ENCODE peak calls at places on chromosome 16, in eight cellular contexts. I is HCT116, C is tibial artery, V is left ventricle myocardium inferior, R is hepatocyte, Q is gastrocnemius medialis, X is tibial nerve, A is heart left ventricle. L is an unnamed sample. For H3K36me3 and H3K27me3, the result is how much of the 10 kb centered on the place peaks cover.

GRCh38 chr16:48561960-48562393 is 48.0 kb downstream of the N4BP1 start:
- DNase-seq in I (no peak), C (no peak), V (no peak), R (no peak), Q (no peak), X (no peak), A (no peak), L (no peak)

GRCh38 chr16:86514656-86515376 is 4.5 kb downstream of the FOXF1 start:
- DNase-seq in I (no peak), C (no peak), V (no peak), R (no peak), Q (no peak), X (no peak), A (no peak), L (no peak)

GRCh38 chr16:8877894-8878522 is 4.1 kb upstream of the LITAFD start:
- DNase-seq in I (no peak), C (no peak), V (no peak), R (no peak), Q (no peak), X (no peak), A (no peak), L (no peak)

GRCh38 chr16:55875273-55875672 is at the start of gene CES5A:
- DNase-seq in I (no peak), C (no peak), V (no peak), R (no peak), Q (no peak), X (no peak), A (no peak), L (no peak)

GRCh38 chr16:76309639-76310335 is 32.6 kb downstream of the CNTNAP4 start:
- DNase-seq in I (no peak), C (no peak), V (no peak), R (no peak), Q (no peak), X (no peak), A (no peak), L (no peak)

GRCh38 chr16:4067262-4068001 is 48.8 kb downstream of the ADCY9 start:
- DNase-seq in I (no peak), C (no peak), V (no peak), R (no peak), Q (no peak), X (no peak), A (no peak), L (no peak)

GRCh38 chr16:79013930-79014329 is 586.6 kb downstream of the MAF start:
- DNase-seq in I (no peak), C (no peak), V (no peak), R (no peak), Q (no peak), X (no peak), A (no peak), L (no peak)

GRCh38 chr16:83045790-83046189 is 419.0 kb downstream of the CDH13 start:
- DNase-seq in I (no peak), C (no peak), V (no peak), R (no peak), Q (no peak), X (no peak), A (no peak), L (no peak)

GRCh38 chr16:54812229-54812628 is 118.4 kb upstream of the IRX5 start:
- DNase-seq in I (no peak), C (no peak), V (no peak), R (no peak), Q (no peak), X (no peak), A (no peak), L (no peak)

GRCh38 chr16:11168386-11169065 is 87.5 kb downstream of the SOCS1 start:
- DNase-seq in I (no peak), C (no peak), V (no peak), R (no peak), Q (no peak), X (no peak), A (peak), L (no peak)

GRCh38 chr16:22721497-22722100 is 92.4 kb upstream of the HS3ST2 start:
- DNase-seq in I (no peak), C (no peak), V (peak), R (no peak), Q (no peak), X (no peak), A (no peak), L (no peak)
- TF ChIP-seq CTCF in I (no peak), C (no peak), V (no peak), R (no peak), Q (no peak), X (no peak), A (no peak), L (no peak)

GRCh38 chr16:88734361-88734728 is 28.0 kb downstream of the CTU2 start:
- DNase-seq in I (no peak), C (no peak), V (no peak), R (no peak), Q (no peak), X (no peak), A (no peak), L (no peak)
- H3K36me3 ChIP-seq in I (half or more), C (under half), V (under half), R (under half), Q (under half), X (under half), A (under half), L (under half)

GRCh38 chr16:71628810-71629209 is 2.8 kb downstream of the MARVELD3 start:
- DNase-seq in I (no peak), C (no peak), V (no peak), R (peak), Q (no peak), X (no peak), A (no peak), L (no peak)
- H3K27me3 ChIP-seq in I (under half), C (under half), V (half or more), R (under half), Q (under half), X (under half), A (under half), L (under half)

DNA sequence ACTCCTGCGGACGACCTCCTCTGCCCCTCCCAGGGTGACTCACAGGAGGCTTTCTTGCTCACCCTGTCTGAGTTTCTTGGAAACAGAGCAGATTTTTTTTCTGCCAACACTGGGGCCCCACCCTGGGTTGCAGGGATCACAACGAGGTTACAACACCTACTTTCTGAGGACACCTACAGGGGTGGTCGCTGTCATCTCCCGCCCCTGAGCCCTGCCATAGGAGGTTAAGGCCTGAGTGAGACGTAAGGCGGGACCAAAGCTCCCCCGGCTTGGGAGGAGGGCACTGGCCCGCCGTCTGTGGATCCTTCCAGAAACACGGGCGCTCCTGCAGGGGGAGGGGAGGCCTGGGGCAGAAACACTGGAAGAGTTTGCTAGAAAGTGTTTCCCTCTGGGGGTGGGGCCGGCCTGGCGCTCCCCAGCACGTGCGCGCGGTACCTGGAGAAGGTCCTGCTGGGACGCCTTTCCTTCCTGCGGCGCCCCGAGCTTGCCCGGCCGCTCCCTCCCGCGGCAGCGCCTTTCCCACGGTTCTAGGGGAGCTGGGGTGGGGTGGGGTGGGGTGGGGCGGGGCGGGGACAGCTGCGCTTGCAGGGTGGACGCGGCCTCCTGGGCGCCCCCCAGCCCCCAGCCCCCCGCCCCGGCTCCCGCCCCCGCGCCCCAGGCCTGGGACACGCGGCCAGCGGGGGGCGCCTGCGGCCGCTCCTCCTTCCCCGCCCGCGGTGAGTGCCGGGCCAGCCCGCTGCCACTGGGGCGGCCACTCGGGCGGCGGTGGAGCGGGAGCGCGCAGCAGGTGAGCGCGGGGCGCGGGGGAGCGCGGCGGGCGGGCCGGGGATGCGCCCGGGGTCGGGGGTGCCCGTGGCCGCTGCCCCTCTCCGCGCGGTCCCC is 20.7 kb upstream of the ADCY7 start:
- DNase-seq in I (peak), C (peak), V (no peak), R (peak), Q (peak), X (no peak), A (peak), L (no peak)
- TF ChIP-seq CTCF in I (no peak), C (peak), V (peak), R (peak), Q (peak), X (no peak), A (peak), L (no peak)

GRCh38 chr16:67460961-67461360 is 20.0 kb downstream of the ATP6V0D1 start:
- DNase-seq in I (no peak), C (no peak), V (no peak), R (no peak), Q (no peak), X (no peak), A (no peak), L (no peak)
- H3K36me3 ChIP-seq in I (under half), C (under half), V (under half), R (under half), Q (under half), X (under half), A (under half), L (under half)

GRCh38 chr16:24609740-24610420 is 70.5 kb downstream of the RBBP6 start:
- DNase-seq in I (no peak), C (peak), V (peak), R (peak), Q (no peak), X (peak), A (peak), L (peak)
- H3K27me3 ChIP-seq in I (under half), C (under half), V (under half), R (under half), Q (under half), X (under half), A (under half), L (under half)

DNA sequence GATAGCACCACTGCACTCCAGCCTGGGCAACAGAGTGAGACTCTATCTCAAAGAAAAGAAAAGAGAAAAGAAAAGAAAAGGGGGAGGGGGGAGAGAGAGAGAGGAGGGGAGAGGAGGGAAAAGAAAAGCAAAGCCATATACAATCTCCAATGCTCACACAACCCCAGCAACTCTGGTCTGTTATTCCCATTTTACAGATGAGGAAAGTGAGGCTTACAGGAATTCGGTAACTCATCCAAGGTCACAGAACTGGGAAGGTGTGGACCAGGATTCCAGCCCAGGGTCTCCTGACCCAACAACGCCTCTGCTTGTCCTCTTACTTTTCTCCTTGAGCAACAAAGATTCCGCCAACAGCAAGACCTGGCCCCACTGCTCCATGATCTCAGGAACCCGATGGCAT is 13.0 kb downstream of the PLA2G10 start:
- DNase-seq in I (no peak), C (no peak), V (no peak), R (no peak), Q (no peak), X (no peak), A (no peak), L (no peak)
- TF ChIP-seq CTCF in I (no peak), C (no peak), V (no peak), R (no peak), Q (no peak), X (no peak), A (no peak), L (no peak)

DNA sequence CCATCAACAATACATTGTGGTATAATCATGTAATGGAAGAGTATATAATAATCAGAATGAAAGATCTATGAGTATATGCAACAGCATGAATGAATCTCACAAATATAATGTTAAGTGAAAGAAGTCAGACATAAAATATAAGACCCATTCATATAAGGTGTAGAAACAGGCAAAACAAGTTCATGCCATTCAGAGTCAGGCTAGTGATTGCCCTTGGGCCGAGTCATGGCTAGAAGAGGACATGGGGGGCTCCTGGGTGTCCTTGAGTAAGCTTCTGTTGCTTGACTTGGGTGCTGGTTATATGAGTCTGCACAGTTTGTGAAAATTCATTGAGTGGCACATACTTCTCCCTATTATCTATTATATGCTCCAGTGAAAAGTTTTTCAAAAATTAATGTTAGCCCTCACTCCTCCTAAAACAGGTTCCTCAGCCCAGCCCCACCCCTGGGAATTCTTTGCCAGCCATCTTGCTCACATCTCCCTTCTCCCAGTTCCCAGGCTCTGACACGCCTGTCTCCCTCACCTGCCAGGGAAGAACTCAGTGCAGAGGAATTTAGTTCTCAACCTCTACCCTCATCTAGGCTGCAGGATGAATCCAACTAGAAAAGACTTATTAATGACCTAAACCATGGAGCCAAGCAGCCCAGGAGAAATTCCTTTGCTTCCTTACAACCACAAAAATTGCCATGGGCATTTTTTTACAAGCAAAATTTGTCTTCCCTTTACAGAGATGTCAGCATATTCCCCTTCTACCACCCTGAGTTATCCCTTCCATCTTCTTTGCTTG is 52.4 kb upstream of the NFAT5 start:
- DNase-seq in I (no peak), C (no peak), V (no peak), R (no peak), Q (no peak), X (no peak), A (no peak), L (peak)
- H3K36me3 ChIP-seq in I (under half), C (under half), V (under half), R (under half), Q (under half), X (under half), A (under half), L (under half)

DNA sequence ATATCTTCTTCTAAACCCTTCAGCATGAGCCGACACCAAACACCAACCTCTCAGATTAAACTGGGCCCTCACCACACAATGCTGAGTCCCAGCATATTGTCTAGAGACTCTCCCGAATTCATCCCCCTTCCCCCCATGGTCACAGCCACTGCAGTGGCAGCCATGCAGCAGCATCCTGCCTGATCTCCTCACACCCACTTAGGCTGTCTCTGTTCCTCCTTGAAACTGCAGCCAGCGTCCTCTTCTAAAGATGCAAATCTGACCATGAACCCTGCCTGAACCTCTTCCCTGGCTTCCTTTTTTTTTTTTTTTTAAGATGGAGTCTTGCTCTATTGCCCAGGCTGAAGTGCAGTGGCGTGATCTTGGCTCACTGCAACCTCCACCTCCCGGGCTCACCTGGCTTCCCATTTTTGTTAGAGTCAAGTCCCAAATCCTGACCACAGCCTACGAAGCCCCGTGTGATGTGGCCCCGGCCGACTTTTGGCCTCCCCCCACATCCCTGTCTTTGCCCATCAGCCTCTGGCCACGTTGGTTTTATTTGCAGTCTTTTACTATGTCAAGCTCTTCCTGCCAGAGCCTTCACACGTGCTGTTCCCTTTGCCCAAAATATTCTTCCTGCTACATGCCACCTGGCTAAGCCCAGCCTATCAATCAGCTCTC is 2.8 kb downstream of the FA2H start:
- DNase-seq in I (no peak), C (no peak), V (no peak), R (no peak), Q (no peak), X (no peak), A (no peak), L (no peak)
- H3K27me3 ChIP-seq in I (under half), C (under half), V (half or more), R (under half), Q (under half), X (under half), A (under half), L (under half)